ENCODE peak calls at places on chromosomes 13 and 19, in ten cellular contexts. Q, I, Y, Z, H, K, G, T, L and A are unnamed samples.

GRCh38 chr19:10501971-10502523 is 1.1 kb downstream of the KEAP1 start:
- DNase-seq in K (peak), Y (peak), Z (peak), H (peak), Q (peak), L (peak), T (no peak), I (peak), G (peak), A (peak)

GRCh38 chr19:40716031-40716654 is 543 bp downstream of the COQ8B start:
- DNase-seq in Y (no peak), L (peak), K (peak), Z (no peak), Q (peak), H (peak), I (no peak), G (no peak), T (no peak), A (peak)

GRCh38 chr13:51636349-51636890 is 52.2 kb downstream of the WDFY2 start:
- DNase-seq in Q (no peak), Z (peak), K (peak), H (no peak), G (no peak), I (peak), L (no peak), Y (peak), T (no peak), A (peak)

GRCh38 chr19:18392417-18392816 is 5.0 kb downstream of the LRRC25 start:
- DNase-seq in I (no peak), Q (no peak), T (no peak), Z (no peak), L (no peak), G (peak), H (no peak), Y (peak), K (no peak), A (no peak)

GRCh38 chr13:32031815-32032345 is 306 bp downstream of the FRY start:
- DNase-seq in K (peak), I (peak), H (no peak), G (no peak), Y (no peak), T (no peak), Q (no peak), Z (no peak), L (no peak), A (no peak)

GRCh38 chr13:33636955-33637670 is 180.8 kb upstream of the RFC3 start:
- DNase-seq in H (no peak), Z (no peak), Q (no peak), K (no peak), G (no peak), Y (no peak), I (no peak), L (no peak), T (no peak), A (no peak)

GRCh38 chr13:110410000-110410399 is 102.9 kb downstream of the COL4A2 start:
- DNase-seq in Z (no peak), L (no peak), G (no peak), K (no peak), Q (no peak), T (no peak), H (no peak), Y (no peak), I (no peak), A (no peak)

GRCh38 chr19:47497073-47497766 is 13.2 kb upstream of the KPTN start:
- DNase-seq in Q (no peak), T (no peak), G (no peak), I (no peak), Y (peak), H (no peak), Z (no peak), L (no peak), K (no peak), A (no peak)

GRCh38 chr13:24185591-24186232 is 25.2 kb downstream of the SPATA13 start:
- DNase-seq in I (no peak), G (no peak), Q (no peak), Z (no peak), K (no peak), Y (no peak), H (no peak), L (no peak), T (peak), A (peak)

GRCh38 chr13:111115841-111116500 is 861 bp downstream of the ARHGEF7 start:
- DNase-seq in L (no peak), H (no peak), Y (no peak), Z (peak), G (peak), T (peak), Q (no peak), K (no peak), I (no peak), A (peak)

GRCh38 chr19:47124937-47125668 is 5.5 kb upstream of the SAE1 start:
- DNase-seq in Q (no peak), H (peak), L (no peak), K (peak), T (no peak), G (no peak), Y (no peak), Z (peak), I (peak), A (peak)

GRCh38 chr13:111956261-111957151 is 110.4 kb upstream of the SOX1 start:
- DNase-seq in H (no peak), T (no peak), G (no peak), I (no peak), Z (no peak), Q (no peak), L (no peak), Y (peak), K (no peak), A (no peak)

GRCh38 chr19:51460164-51460992 is 2.1 kb upstream of the SIGLEC8 start:
- DNase-seq in T (no peak), L (no peak), Y (peak), G (no peak), K (no peak), H (no peak), Q (no peak), Z (no peak), I (no peak), A (no peak)

GRCh38 chr19:40659566-40659965 is 30.9 kb downstream of the NUMBL start:
- DNase-seq in Q (no peak), K (no peak), Y (no peak), L (no peak), T (no peak), I (no peak), Z (no peak), H (no peak), G (no peak), A (no peak)

GRCh38 chr19:35149463-35149862 is 5.1 kb upstream of the FXYD5 start:
- DNase-seq in T (no peak), K (no peak), I (no peak), H (no peak), G (no peak), Z (no peak), Y (no peak), Q (no peak), L (no peak), A (no peak)

GRCh38 chr19:50896591-50897190 is 14.5 kb downstream of the KLK4 start:
- DNase-seq in T (no peak), G (no peak), Y (no peak), Z (peak), K (no peak), I (no peak), Q (no peak), H (peak), L (no peak), A (peak)

GRCh38 chr19:8426283-8426682 is 13.2 kb downstream of the MARCHF2 start:
- DNase-seq in K (no peak), L (no peak), Q (no peak), T (no peak), G (no peak), H (no peak), Z (no peak), I (no peak), Y (no peak), A (no peak)

GRCh38 chr19:22882797-22883196 is 50.7 kb downstream of the ZNF723 start:
- DNase-seq in T (no peak), G (no peak), I (no peak), H (no peak), Z (peak), Q (no peak), L (no peak), Y (no peak), K (peak), A (peak)

GRCh38 chr13:113839536-113840204 is 24.2 kb downstream of the GAS6 start:
- DNase-seq in G (peak), L (no peak), T (no peak), Q (no peak), K (no peak), Y (peak), Z (no peak), H (no peak), I (no peak), A (no peak)

GRCh38 chr13:50082426-50083283 is 67.4 kb downstream of the KCNRG start:
- DNase-seq in K (peak), Z (peak), Y (peak), L (peak), G (peak), H (peak), T (peak), I (peak), Q (peak), A (peak)

GRCh38 chr19:13229246-13229645 is 79.0 kb downstream of the IER2 start:
- DNase-seq in Q (no peak), T (no peak), Z (no peak), H (no peak), I (no peak), G (no peak), L (no peak), Y (no peak), K (no peak), A (no peak)